ENCODE peak calls at places on chromosomes 11 and 22, in five cellular contexts. M is neural progenitor cell, A is ovary, Z is AG04450, D is hepatocyte. I is an unnamed sample.

GRCh38 chr11:65215441-65216076 is 33.8 kb downstream of the CAPN1 start:
- DNase-seq in A (no peak), Z (no peak), D (no peak), M (no peak), I (no peak)

GRCh38 chr22:42273855-42274451 is 3.5 kb upstream of the TCF20 start:
- DNase-seq in A (no peak), M (peak), Z (no peak), D (no peak), I (no peak)

GRCh38 chr11:17606206-17607082 is 59.4 kb downstream of the OTOG start:
- DNase-seq in D (no peak), M (no peak), A (no peak), Z (no peak), I (no peak)

GRCh38 chr11:18564149-18564548 is 24.4 kb downstream of the UEVLD start:
- DNase-seq in D (no peak), Z (no peak), M (no peak), A (no peak), I (no peak)

GRCh38 chr11:65589444-65590239 is 6.0 kb downstream of the KCNK7 start:
- DNase-seq in D (no peak), M (no peak), A (no peak), Z (no peak), I (no peak)

GRCh38 chr22:32811788-32812187 is 10.3 kb downstream of the TIMP3 start:
- DNase-seq in A (no peak), Z (no peak), M (no peak), D (no peak), I (no peak)

GRCh38 chr11:85826096-85826855 is 15.3 kb upstream of the SYTL2 start:
- DNase-seq in A (peak), Z (no peak), D (peak), M (peak), I (peak)

GRCh38 chr22:41324818-41325528 is 23.6 kb downstream of the ZC3H7B start:
- DNase-seq in M (no peak), Z (no peak), D (no peak), A (no peak), I (no peak)

GRCh38 chr22:49692499-49693225 is 135.0 kb downstream of the BRD1 start:
- DNase-seq in Z (no peak), M (no peak), A (no peak), D (no peak), I (no peak)

GRCh38 chr11:131111775-131112174 is 195.5 kb upstream of the SNX19 start:
- DNase-seq in Z (no peak), D (no peak), M (no peak), A (no peak), I (no peak)

GRCh38 chr11:41306435-41306834 is 153.0 kb downstream of the LRRC4C start:
- DNase-seq in D (no peak), Z (no peak), A (no peak), M (no peak), I (no peak)

GRCh38 chr11:92854162-92854561 is 115.3 kb upstream of the MTNR1B start:
- DNase-seq in Z (no peak), D (no peak), M (no peak), A (no peak), I (no peak)
- H3K27ac ChIP-seq in Z (no peak), D (no peak), M (no peak), A (no peak), I (no peak)

DNA sequence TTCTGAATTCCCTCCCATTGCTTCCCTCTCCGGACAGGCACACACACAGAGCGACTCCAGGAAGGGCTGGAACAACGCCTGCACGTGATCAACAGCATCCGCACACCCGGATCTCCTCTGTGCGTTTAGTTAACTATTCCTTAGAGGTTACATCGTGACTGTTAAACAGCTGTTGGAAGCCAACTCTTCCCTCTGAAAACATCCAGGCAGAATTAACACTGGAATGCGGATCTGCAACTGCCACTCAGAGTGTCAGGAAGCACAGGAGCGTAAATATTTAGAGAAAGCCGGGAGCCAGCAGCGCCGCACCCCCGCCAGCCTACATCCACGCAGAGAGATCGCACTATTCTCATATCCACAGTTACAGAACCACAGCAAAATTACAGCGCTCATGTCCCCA is 46.2 kb downstream of the SHANK2 start:
- DNase-seq in Z (no peak), A (no peak), D (peak), M (peak), I (peak)
- H3K4me3 ChIP-seq in Z (no peak), A (no peak), D (no peak), M (no peak), I (no peak)

GRCh38 chr11:36078686-36079055 is 134.8 kb downstream of the LDLRAD3 start:
- DNase-seq in A (no peak), Z (no peak), M (no peak), D (no peak), I (no peak)

GRCh38 chr11:36077368-36077767 is 133.5 kb downstream of the LDLRAD3 start:
- DNase-seq in Z (no peak), A (no peak), D (no peak), M (no peak), I (no peak)

GRCh38 chr11:36079911-36080310 is 136.0 kb downstream of the LDLRAD3 start:
- DNase-seq in A (no peak), D (no peak), Z (no peak), M (no peak), I (no peak)

GRCh38 chr11:36075053-36075452 is 131.2 kb downstream of the LDLRAD3 start:
- DNase-seq in Z (peak), D (no peak), A (no peak), M (no peak), I (no peak)

DNA sequence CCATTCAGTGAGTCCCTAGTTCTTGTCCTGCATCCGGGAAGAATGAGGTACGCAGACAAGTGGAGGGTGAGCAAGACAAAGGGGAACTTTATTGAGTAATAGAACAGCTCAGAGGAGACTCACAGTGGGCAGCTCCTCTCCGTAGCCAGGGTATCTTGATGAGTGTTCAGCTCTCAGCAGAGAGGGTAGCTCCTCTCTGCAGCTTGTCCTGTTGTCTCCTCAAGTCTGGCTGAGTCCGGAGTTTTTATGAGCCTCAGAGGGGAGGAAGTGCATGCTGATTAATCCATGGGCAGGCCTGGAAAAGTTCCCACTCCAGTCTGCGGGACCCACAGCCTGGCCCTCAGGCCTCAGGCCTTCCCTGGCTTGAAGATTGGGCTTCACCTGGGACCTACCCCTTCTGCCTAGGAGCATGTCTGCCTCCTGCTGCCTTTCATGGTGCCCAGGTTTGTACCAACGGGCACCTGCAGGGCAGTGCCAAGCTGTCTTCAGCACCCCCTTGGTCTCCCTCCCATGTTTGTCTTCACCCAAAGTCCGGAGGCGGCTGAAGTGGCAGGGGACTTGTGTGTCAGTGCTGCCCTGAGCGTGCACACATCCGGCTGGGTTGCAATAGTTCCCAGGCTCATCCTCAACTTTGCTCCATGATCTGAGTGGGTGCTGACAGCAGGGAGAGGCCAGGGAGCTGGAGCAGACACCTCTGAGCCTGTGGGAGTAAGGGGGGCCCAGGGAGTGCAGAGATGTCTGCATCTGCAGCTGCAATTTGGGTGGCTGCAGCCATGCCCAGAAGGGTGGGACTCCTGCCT is 134.2 kb downstream of the LDLRAD3 start:
- DNase-seq in M (no peak), D (no peak), A (no peak), Z (no peak), I (no peak)
- H3K27ac ChIP-seq in M (peak), D (no peak), A (no peak), Z (no peak), I (no peak)

DNA sequence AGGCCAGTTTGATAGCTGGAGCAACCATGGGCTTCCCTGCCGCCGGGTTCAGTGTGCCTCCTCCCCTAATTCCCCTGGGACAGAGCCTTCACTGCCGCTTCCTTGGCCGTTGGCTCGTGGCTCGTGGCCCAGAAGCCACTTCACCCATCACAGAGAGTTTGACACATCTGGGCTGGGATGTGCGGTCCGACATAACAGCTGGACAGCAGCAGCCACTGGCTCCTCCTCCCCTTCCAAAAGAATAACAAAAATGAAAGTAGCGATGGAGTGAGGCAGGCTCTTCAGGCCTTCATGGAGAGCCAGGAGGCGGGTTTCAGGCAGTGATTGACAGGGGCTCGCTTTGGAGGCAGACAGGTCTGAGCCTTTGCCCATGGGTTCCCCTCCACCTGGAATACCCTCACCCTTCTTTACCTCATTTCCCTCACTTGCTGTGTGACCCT is 8.2 kb downstream of the CREB3L1 start:
- DNase-seq in D (no peak), Z (no peak), M (no peak), A (no peak), I (no peak)
- H3K4me3 ChIP-seq in D (no peak), Z (peak), M (no peak), A (no peak), I (no peak)

DNA sequence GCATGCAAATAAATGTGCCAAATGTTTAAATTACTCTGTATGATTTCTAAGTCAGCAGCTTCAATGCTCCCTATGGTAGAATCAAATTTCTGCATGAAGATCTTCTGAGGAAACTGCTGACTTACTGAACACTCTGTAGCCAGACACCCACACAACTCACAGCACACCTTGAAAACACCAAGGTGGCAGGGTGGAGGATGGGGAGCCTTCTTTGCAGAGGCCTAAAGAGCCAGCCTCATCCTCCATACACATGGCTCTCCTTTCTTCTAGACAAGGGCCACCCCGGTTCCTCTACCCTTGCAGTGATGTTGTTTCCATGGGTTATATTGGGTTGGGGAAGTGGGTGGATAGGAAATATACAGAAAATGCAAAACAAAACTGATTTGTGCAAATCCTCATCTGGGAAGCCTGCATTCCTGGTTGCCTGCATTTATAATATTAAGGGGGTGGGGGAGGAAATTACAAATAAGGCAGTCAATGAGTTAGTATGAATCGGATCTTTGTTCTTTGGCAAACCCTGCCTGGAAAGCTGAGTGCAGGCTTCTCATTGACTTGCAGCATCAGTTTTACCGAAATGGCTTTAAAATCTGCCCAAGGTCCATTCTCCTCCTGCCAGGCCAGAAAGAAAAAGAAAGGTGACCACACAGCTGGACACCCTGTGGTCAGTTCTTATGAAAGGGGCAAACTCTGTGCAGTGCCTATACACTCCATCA is 15.8 kb upstream of the ETS1 start:
- DNase-seq in Z (no peak), A (no peak), M (no peak), D (no peak), I (no peak)
- H3K27ac ChIP-seq in Z (no peak), A (no peak), M (no peak), D (no peak), I (no peak)

GRCh38 chr11:7545611-7546010 is 31.8 kb downstream of the PPFIBP2 start:
- DNase-seq in Z (no peak), M (no peak), A (no peak), D (no peak), I (no peak)
- H3K4me3 ChIP-seq in Z (no peak), M (no peak), A (no peak), D (no peak), I (no peak)

GRCh38 chr11:10394229-10395100 is 60.6 kb upstream of the AMPD3 start:
- DNase-seq in M (no peak), Z (no peak), A (no peak), D (peak), I (no peak)

GRCh38 chr11:10395196-10395897 is 59.7 kb upstream of the AMPD3 start:
- DNase-seq in A (no peak), D (no peak), M (no peak), Z (no peak), I (no peak)

GRCh38 chr11:10396771-10397170 is 58.3 kb upstream of the AMPD3 start:
- DNase-seq in A (no peak), D (no peak), M (no peak), Z (no peak), I (no peak)

GRCh38 chr11:10390375-10390774 is 64.7 kb upstream of the AMPD3 start:
- DNase-seq in D (no peak), Z (no peak), A (no peak), M (no peak), I (no peak)

GRCh38 chr11:10392680-10393079 is 62.4 kb upstream of the AMPD3 start:
- DNase-seq in D (no peak), A (no peak), M (no peak), Z (no peak), I (no peak)
- H3K27ac ChIP-seq in D (peak), A (no peak), M (no peak), Z (peak), I (no peak)

DNA sequence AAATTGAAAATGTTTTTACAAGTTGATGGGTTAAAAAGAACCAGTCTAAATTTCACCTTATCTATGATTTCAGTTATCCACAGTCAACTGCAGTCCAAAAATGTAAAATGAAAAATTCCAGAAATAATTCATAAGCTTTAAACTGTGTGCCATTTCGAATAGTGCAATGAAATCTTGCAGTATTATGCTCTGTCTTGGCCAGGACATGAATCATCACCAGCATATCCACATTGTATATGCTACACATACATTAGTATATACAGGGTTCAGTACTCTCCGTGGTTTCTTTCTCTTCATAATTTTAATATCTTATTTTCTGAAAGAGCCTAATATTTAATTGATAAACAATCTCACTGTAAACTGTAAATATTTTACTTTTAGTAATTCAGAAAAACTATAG is 45.9 kb downstream of the ARHGAP32 start:
- DNase-seq in D (no peak), M (no peak), A (no peak), Z (no peak), I (no peak)
- H3K4me3 ChIP-seq in D (no peak), M (no peak), A (no peak), Z (no peak), I (no peak)

GRCh38 chr11:116422556-116422955 is 350.2 kb downstream of the BUD13 start:
- DNase-seq in M (no peak), Z (no peak), D (no peak), A (no peak), I (no peak)
- H3K27ac ChIP-seq in M (no peak), Z (no peak), D (no peak), A (no peak), I (no peak)

DNA sequence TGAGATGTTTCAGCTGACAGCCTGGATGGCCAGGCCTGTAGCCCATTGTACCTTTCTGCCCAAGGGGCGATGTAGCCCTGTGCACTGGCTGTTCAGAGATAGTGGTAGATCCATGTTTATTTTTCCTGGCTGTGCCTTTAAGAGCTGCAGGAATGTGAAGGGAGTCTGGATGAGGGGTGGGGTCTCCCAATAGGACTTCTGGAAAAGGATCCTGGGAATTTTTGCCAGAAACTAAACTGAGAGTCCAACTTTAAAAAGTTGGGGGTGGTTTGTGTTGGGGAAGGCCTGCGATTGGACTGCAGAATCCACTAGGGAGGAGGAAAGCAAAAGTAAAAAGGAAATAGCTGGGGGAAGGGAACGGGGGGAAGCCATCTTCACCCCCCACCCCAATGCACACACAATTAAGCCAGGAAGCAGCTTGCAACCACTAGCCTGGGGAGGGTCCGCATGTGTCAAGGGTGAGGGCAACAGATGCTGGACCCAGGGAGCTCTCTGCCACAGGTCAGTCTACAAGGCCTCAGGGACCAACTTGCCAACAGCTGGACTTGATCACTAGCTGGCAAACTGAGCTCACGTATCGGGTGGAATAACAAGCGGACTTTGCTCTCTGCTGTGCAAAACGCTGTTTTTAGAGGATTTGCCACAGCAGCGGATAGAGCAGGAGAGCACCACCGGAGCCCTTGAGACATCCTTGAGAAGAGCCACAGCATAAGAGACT is at the start of gene OLFML1:
- DNase-seq in M (no peak), A (peak), D (peak), Z (no peak), I (no peak)
- H3K4me3 ChIP-seq in M (no peak), A (peak), D (peak), Z (no peak), I (no peak)

I was measured in SJCRH30.